ENCODE peak calls at places on chromosomes 13 and 19, in six cellular contexts. F, Q, E, J, O and H are unnamed samples.

GRCh38 chr19:19552811-19553210 is 14.7 kb downstream of the CILP2 start:
- DNase-seq in E (no peak), J (no peak), O (no peak), F (no peak), Q (no peak), H (no peak)

GRCh38 chr19:15299568-15300409 is 32.5 kb downstream of the BRD4 start:
- DNase-seq in J (no peak), O (no peak), E (no peak), F (no peak), Q (no peak), H (no peak)

GRCh38 chr19:6476896-6477431 is 4.6 kb downstream of the DENND1C start:
- DNase-seq in Q (no peak), F (no peak), E (no peak), J (no peak), O (no peak), H (no peak)

GRCh38 chr19:33774751-33775150 is 21.9 kb upstream of the KCTD15 start:
- DNase-seq in F (no peak), Q (no peak), E (no peak), O (no peak), J (no peak), H (no peak)

GRCh38 chr13:72763411-72763810 is 18.3 kb downstream of the DIS3 start:
- DNase-seq in Q (no peak), J (no peak), F (no peak), O (no peak), E (no peak), H (no peak)

GRCh38 chr13:102816633-102817032 is 17.7 kb downstream of the BIVM start:
- DNase-seq in O (no peak), F (no peak), E (no peak), Q (no peak), J (no peak), H (no peak)

GRCh38 chr13:98470920-98471319 is 106.0 kb downstream of the STK24 start:
- DNase-seq in J (no peak), E (no peak), Q (no peak), O (no peak), F (no peak), H (no peak)

GRCh38 chr19:27580906-27581305 is 1632.0 kb downstream of the UQCRFS1 start:
- DNase-seq in Q (no peak), E (no peak), J (no peak), O (no peak), F (no peak), H (no peak)

GRCh38 chr19:46537136-46538097 is 41.8 kb upstream of the PNMA8B start:
- DNase-seq in F (peak; percentile 87), Q (no peak), J (no peak), O (peak; percentile 36), E (no peak), H (no peak)